ENCODE peak calls at places on chromosomes 5 and 9, in seven cellular contexts. One of them, this sample, is unnamed. For H3K27me3 and H3K36me3, the result is how much of the 10 kb centered on the place peaks cover.

GRCh38 chr9:35960029-35960655 is 2.2 kb upstream of the OR2S2 start:
- DNase-seq in uterus: no peak
- DNase-seq in A673: no peak
- DNase-seq in heart right ventricle: no peak
- DNase-seq in stomach: no peak
- DNase-seq in GM23338: no peak
- DNase-seq in IMR-90: peak
- DNase-seq in this sample: no peak

GRCh38 chr9:19127881-19128719 is 808 bp upstream of the PLIN2 start:
- DNase-seq in uterus: peak
- DNase-seq in stomach: peak
- DNase-seq in heart right ventricle: peak
- DNase-seq in A673: no peak
- DNase-seq in IMR-90: no peak
- DNase-seq in GM23338: peak
- DNase-seq in this sample: peak

GRCh38 chr5:95619096-95619495 is 791 bp upstream of the GPR150 start:
- DNase-seq in GM23338: no peak
- DNase-seq in stomach: no peak
- DNase-seq in heart right ventricle: no peak
- DNase-seq in uterus: no peak
- DNase-seq in A673: no peak
- DNase-seq in IMR-90: peak
- DNase-seq in this sample: no peak

GRCh38 chr9:28866951-28867350 is 1293.7 kb upstream of the C9orf72 start:
- DNase-seq in IMR-90: no peak
- DNase-seq in uterus: no peak
- DNase-seq in GM23338: no peak
- DNase-seq in A673: peak
- DNase-seq in heart right ventricle: no peak
- DNase-seq in stomach: no peak
- DNase-seq in this sample: no peak

GRCh38 chr9:87714819-87715218 is 11.1 kb upstream of the CTSL start:
- DNase-seq in GM23338: no peak
- DNase-seq in stomach: peak
- DNase-seq in IMR-90: peak
- DNase-seq in heart right ventricle: peak
- DNase-seq in uterus: peak
- DNase-seq in A673: peak
- DNase-seq in this sample: no peak

GRCh38 chr9:35563791-35564197 is 41.3 kb upstream of the TESK1 start:
- DNase-seq in A673: no peak
- DNase-seq in stomach: peak
- DNase-seq in GM23338: peak
- DNase-seq in IMR-90: no peak
- DNase-seq in uterus: peak
- DNase-seq in heart right ventricle: peak
- DNase-seq in this sample: peak

GRCh38 chr9:109466623-109467590 is 31.2 kb downstream of the PTPN3 start:
- DNase-seq in uterus: no peak
- DNase-seq in heart right ventricle: no peak
- DNase-seq in A673: no peak
- DNase-seq in GM23338: no peak
- DNase-seq in IMR-90: peak
- DNase-seq in stomach: no peak
- DNase-seq in this sample: no peak

GRCh38 chr5:157828031-157828948 is 30.7 kb downstream of the CLINT1 start:
- DNase-seq in IMR-90: no peak
- DNase-seq in GM23338: no peak
- DNase-seq in stomach: no peak
- DNase-seq in heart right ventricle: no peak
- DNase-seq in A673: no peak
- DNase-seq in uterus: no peak
- DNase-seq in this sample: no peak

GRCh38 chr5:149605998-149606721 is 24.9 kb downstream of the ARHGEF37 start:
- DNase-seq in GM23338: no peak
- DNase-seq in IMR-90: peak
- DNase-seq in uterus: no peak
- DNase-seq in stomach: peak
- DNase-seq in heart right ventricle: no peak
- DNase-seq in A673: no peak
- DNase-seq in this sample: no peak

GRCh38 chr5:52977264-52977897 is 11.8 kb upstream of the ITGA2 start:
- DNase-seq in uterus: no peak
- DNase-seq in stomach: no peak
- DNase-seq in heart right ventricle: no peak
- DNase-seq in IMR-90: no peak
- DNase-seq in GM23338: no peak
- DNase-seq in A673: no peak
- DNase-seq in this sample: no peak

GRCh38 chr5:104951829-104952228 is 1389.2 kb upstream of the NUDT12 start:
- DNase-seq in A673: no peak
- DNase-seq in IMR-90: no peak
- DNase-seq in heart right ventricle: no peak
- DNase-seq in stomach: no peak
- DNase-seq in GM23338: peak
- DNase-seq in uterus: no peak
- DNase-seq in this sample: no peak

GRCh38 chr5:142753114-142753764 is 16.9 kb upstream of the ARHGAP26 start:
- DNase-seq in heart right ventricle: peak
- DNase-seq in uterus: peak
- DNase-seq in A673: no peak
- DNase-seq in IMR-90: no peak
- DNase-seq in stomach: peak
- DNase-seq in GM23338: no peak
- DNase-seq in this sample: no peak

GRCh38 chr5:74177995-74178394 is 462.5 kb downstream of the ENC1 start:
- DNase-seq in IMR-90: no peak
- DNase-seq in uterus: no peak
- DNase-seq in stomach: no peak
- DNase-seq in heart right ventricle: no peak
- DNase-seq in A673: no peak
- DNase-seq in GM23338: no peak
- DNase-seq in this sample: no peak

GRCh38 chr9:127877566-127877998 is at the start of gene AK1:
- DNase-seq in A673: peak
- DNase-seq in GM23338: peak
- DNase-seq in IMR-90: peak
- DNase-seq in stomach: peak
- DNase-seq in uterus: peak
- DNase-seq in heart right ventricle: peak
- DNase-seq in this sample: peak
- H3K4me3 ChIP-seq in A673: peak
- H3K4me3 ChIP-seq in GM23338: peak
- H3K4me3 ChIP-seq in IMR-90: peak
- H3K4me3 ChIP-seq in stomach: peak
- H3K4me3 ChIP-seq in uterus: peak
- H3K4me3 ChIP-seq in heart right ventricle: peak
- H3K4me3 ChIP-seq in this sample: peak

DNA sequence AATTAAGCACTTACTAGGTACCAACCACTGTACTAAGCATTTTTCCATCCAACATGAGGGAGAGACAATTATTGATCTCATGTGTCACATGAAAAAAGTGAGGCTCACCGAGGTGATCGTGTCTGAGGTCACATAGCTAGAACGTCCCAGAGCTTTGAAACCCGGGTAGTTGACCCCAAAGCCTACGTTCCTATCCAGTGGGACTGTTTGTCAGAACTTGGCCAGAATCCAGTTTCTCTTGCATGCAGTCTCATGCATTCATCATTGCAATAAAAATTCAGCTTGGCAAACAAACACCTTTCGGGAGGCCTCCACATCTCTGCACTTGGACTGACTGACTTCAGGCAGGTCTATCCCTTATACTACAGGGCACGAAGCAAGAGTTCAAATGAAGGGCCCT is 23.4 kb upstream of the FAT2 start:
- DNase-seq in uterus: no peak
- DNase-seq in IMR-90: no peak
- DNase-seq in A673: no peak
- DNase-seq in GM23338: no peak
- DNase-seq in heart right ventricle: no peak
- DNase-seq in stomach: no peak
- DNase-seq in this sample: no peak
- H3K27me3 ChIP-seq in uterus: under half
- H3K27me3 ChIP-seq in IMR-90: under half
- H3K27me3 ChIP-seq in A673: under half
- H3K27me3 ChIP-seq in GM23338: under half
- H3K27me3 ChIP-seq in heart right ventricle: under half
- H3K27me3 ChIP-seq in stomach: under half
- H3K27me3 ChIP-seq in this sample: under half

GRCh38 chr5:163447191-163447590 is 9.8 kb downstream of the CCNG1 start:
- DNase-seq in heart right ventricle: no peak
- DNase-seq in IMR-90: no peak
- DNase-seq in GM23338: no peak
- DNase-seq in stomach: no peak
- DNase-seq in A673: no peak
- DNase-seq in uterus: no peak
- DNase-seq in this sample: no peak

GRCh38 chr5:163440954-163441353 is 3.6 kb downstream of the CCNG1 start:
- DNase-seq in stomach: no peak
- DNase-seq in uterus: no peak
- DNase-seq in A673: no peak
- DNase-seq in IMR-90: no peak
- DNase-seq in GM23338: no peak
- DNase-seq in heart right ventricle: no peak
- DNase-seq in this sample: no peak

GRCh38 chr5:163445345-163445744 is 8.0 kb downstream of the CCNG1 start:
- DNase-seq in stomach: no peak
- DNase-seq in uterus: no peak
- DNase-seq in GM23338: no peak
- DNase-seq in IMR-90: no peak
- DNase-seq in heart right ventricle: no peak
- DNase-seq in A673: no peak
- DNase-seq in this sample: no peak

GRCh38 chr5:163447875-163448274 is 10.5 kb downstream of the CCNG1 start:
- DNase-seq in IMR-90: no peak
- DNase-seq in A673: no peak
- DNase-seq in heart right ventricle: no peak
- DNase-seq in uterus: no peak
- DNase-seq in GM23338: no peak
- DNase-seq in stomach: no peak
- DNase-seq in this sample: no peak

GRCh38 chr5:163444526-163444925 is 7.1 kb downstream of the CCNG1 start:
- DNase-seq in GM23338: no peak
- DNase-seq in A673: no peak
- DNase-seq in uterus: no peak
- DNase-seq in IMR-90: no peak
- DNase-seq in stomach: no peak
- DNase-seq in heart right ventricle: no peak
- DNase-seq in this sample: no peak
- H3K36me3 ChIP-seq in GM23338: half or more
- H3K36me3 ChIP-seq in A673: half or more
- H3K36me3 ChIP-seq in uterus: under half
- H3K36me3 ChIP-seq in IMR-90: under half
- H3K36me3 ChIP-seq in stomach: half or more
- H3K36me3 ChIP-seq in heart right ventricle: half or more
- H3K36me3 ChIP-seq in this sample: under half

DNA sequence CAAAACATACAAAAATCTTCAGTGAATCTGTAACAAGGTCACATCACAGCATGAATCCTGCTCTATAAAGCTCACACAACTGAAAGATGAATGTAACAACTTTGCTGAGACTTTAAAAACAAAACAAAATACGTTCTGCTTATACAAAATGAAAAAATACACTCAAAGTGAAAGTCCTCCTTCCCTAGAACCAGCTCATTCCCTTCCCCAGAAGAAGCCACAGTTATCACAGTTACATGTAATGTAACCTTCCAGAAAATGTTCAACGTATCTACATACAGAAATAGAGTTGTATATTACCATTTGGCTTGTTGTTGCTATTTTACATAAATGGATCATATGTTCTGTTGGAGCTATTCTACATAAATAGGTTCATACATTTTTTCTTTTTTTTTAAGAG is 2.6 kb downstream of the AUH start:
- DNase-seq in heart right ventricle: no peak
- DNase-seq in IMR-90: no peak
- DNase-seq in A673: no peak
- DNase-seq in uterus: no peak
- DNase-seq in GM23338: no peak
- DNase-seq in stomach: no peak
- DNase-seq in this sample: no peak
- H3K4me3 ChIP-seq in heart right ventricle: no peak
- H3K4me3 ChIP-seq in IMR-90: no peak
- H3K4me3 ChIP-seq in A673: no peak
- H3K4me3 ChIP-seq in uterus: no peak
- H3K4me3 ChIP-seq in GM23338: no peak
- H3K4me3 ChIP-seq in stomach: no peak
- H3K4me3 ChIP-seq in this sample: no peak

GRCh38 chr5:112419050-112419595 is at the start of gene EPB41L4A:
- DNase-seq in IMR-90: no peak
- DNase-seq in uterus: peak
- DNase-seq in stomach: peak
- DNase-seq in GM23338: peak
- DNase-seq in A673: peak
- DNase-seq in heart right ventricle: peak
- DNase-seq in this sample: peak
- H3K27me3 ChIP-seq in IMR-90: under half
- H3K27me3 ChIP-seq in uterus: under half
- H3K27me3 ChIP-seq in stomach: under half
- H3K27me3 ChIP-seq in GM23338: half or more
- H3K27me3 ChIP-seq in A673: half or more
- H3K27me3 ChIP-seq in heart right ventricle: under half
- H3K27me3 ChIP-seq in this sample: under half

DNA sequence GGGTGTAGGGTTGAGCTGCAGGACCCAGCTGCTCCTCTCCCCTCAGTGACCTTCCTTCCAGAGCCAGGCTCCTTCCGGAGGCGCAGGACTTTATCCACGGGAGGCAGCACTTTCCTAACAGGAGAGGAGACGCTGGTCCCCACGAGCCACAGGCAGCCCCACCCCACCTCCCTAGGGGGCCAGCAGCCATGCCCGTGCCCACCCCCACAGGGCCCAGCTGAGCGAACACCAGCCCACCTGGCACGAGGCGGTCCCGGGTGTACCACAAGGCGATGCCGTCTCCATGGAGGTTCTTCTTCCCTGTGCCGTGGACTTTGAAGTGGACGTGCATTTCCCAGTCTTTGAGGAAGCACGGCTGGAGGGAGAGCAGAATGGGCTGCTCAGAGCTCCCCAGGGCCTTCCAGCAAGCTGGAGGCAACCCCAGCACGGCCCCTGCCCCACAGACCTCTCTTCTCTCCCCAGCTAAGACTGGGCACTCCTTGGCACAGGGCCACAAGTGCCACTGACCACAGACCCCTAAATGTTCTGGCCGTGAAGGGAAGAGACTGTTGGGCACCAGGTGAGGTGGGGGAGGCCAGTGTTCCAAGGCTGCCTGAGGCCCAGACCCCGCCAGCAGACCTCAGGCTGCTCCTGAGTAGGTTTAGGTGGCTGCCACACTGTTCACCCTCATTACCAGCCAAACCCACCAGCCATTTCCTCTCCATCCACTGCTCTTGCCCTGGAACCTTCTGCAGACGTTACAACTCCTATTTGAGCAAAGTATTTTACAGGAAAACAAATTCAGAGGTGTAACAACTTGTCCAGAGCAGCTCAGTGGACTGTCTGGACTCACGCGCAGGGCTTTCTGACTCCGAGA is 13.0 kb downstream of the LMAN2 start:
- DNase-seq in A673: no peak
- DNase-seq in uterus: no peak
- DNase-seq in IMR-90: no peak
- DNase-seq in heart right ventricle: no peak
- DNase-seq in GM23338: no peak
- DNase-seq in stomach: no peak
- DNase-seq in this sample: no peak
- H3K36me3 ChIP-seq in A673: under half
- H3K36me3 ChIP-seq in uterus: under half
- H3K36me3 ChIP-seq in IMR-90: half or more
- H3K36me3 ChIP-seq in heart right ventricle: half or more
- H3K36me3 ChIP-seq in GM23338: under half
- H3K36me3 ChIP-seq in stomach: half or more
- H3K36me3 ChIP-seq in this sample: under half